ENCODE peak calls at places on chromosomes 13 and 19, in five cellular contexts. X, A, P, W and E are unnamed samples.

GRCh38 chr19:4577020-4577782 is 17.7 kb upstream of the SEMA6B start:
- DNase-seq in X (peak), A (peak), P (no peak), W (no peak), E (no peak)

GRCh38 chr19:8355631-8356402 is 8.1 kb upstream of the ANGPTL4 start:
- DNase-seq in X (peak), A (no peak), P (no peak), W (peak), E (no peak)

GRCh38 chr13:44278164-44278563 is 95.5 kb upstream of the SERP2 start:
- DNase-seq in X (no peak), A (no peak), P (no peak), W (no peak), E (no peak)

GRCh38 chr19:18308948-18309325 is 13.9 kb downstream of the LSM4 start:
- DNase-seq in X (no peak), A (no peak), P (no peak), W (no peak), E (no peak)

GRCh38 chr19:19171821-19172532 is 1.9 kb upstream of the MEF2B start:
- DNase-seq in X (no peak), A (no peak), P (no peak), W (no peak), E (no peak)

GRCh38 chr13:79631260-79631659 is 150.3 kb downstream of the NDFIP2 start:
- DNase-seq in X (peak), A (no peak), P (no peak), W (peak), E (no peak)

GRCh38 chr19:7863157-7863970 is 10.8 kb downstream of the PRR36 start:
- DNase-seq in X (no peak), A (no peak), P (no peak), W (no peak), E (no peak)

GRCh38 chr19:38303517-38304351 is at the start of gene C19orf33:
- DNase-seq in X (peak), A (no peak), P (no peak), W (no peak), E (no peak)

GRCh38 chr13:111317042-111317550 is 3.3 kb upstream of the TEX29 start:
- DNase-seq in X (no peak), A (no peak), P (no peak), W (no peak), E (no peak)

GRCh38 chr19:4980838-4981680 is 12.1 kb downstream of the KDM4B start:
- DNase-seq in X (no peak), A (no peak), P (no peak), W (no peak), E (no peak)

GRCh38 chr13:70932511-70932910 is 824.3 kb upstream of the KLHL1 start:
- DNase-seq in X (no peak), A (no peak), P (no peak), W (no peak), E (no peak)

GRCh38 chr19:41373993-41374392 is 2.3 kb upstream of the TMEM91 start:
- DNase-seq in X (peak), A (no peak), P (no peak), W (peak), E (no peak)

GRCh38 chr19:17125052-17125727 is 49.6 kb downstream of the MYO9B start:
- DNase-seq in X (no peak), A (no peak), P (no peak), W (no peak), E (peak)

GRCh38 chr13:27635256-27635655 is 13.6 kb downstream of the POLR1D start:
- DNase-seq in X (no peak), A (no peak), P (no peak), W (no peak), E (no peak)

GRCh38 chr19:3538965-3539742 is at the start of gene TEKTIP1:
- DNase-seq in X (peak), A (no peak), P (no peak), W (no peak), E (no peak)

GRCh38 chr19:31185261-31185660 is 164.0 kb downstream of the TSHZ3 start:
- DNase-seq in X (no peak), A (no peak), P (no peak), W (no peak), E (no peak)

GRCh38 chr13:112066624-112067004 is 335 bp upstream of the SOX1 start:
- DNase-seq in X (no peak), A (no peak), P (peak), W (no peak), E (peak)

GRCh38 chr19:1130801-1131717 is 27.3 kb downstream of the GPX4 start:
- DNase-seq in X (no peak), A (no peak), P (no peak), W (no peak), E (no peak)

GRCh38 chr13:50742353-50742752 is 101.1 kb downstream of the DLEU7 start:
- DNase-seq in X (no peak), A (no peak), P (no peak), W (no peak), E (peak)

GRCh38 chr19:21047712-21048111 is 27.3 kb downstream of the ZNF430 start:
- DNase-seq in X (no peak), A (no peak), P (no peak), W (no peak), E (no peak)

GRCh38 chr13:35190241-35190640 is 248.2 kb downstream of the NBEA start:
- DNase-seq in X (no peak), A (no peak), P (no peak), W (no peak), E (no peak)

GRCh38 chr13:96492758-96493157 is 402.9 kb downstream of the HS6ST3 start:
- DNase-seq in X (no peak), A (no peak), P (no peak), W (no peak), E (no peak)

GRCh38 chr13:96229356-96229755 is 139.4 kb downstream of the HS6ST3 start:
- DNase-seq in X (peak), A (peak), P (no peak), W (no peak), E (peak)